ENCODE peak calls at places on chromosome 15, in nine cellular contexts. S is PC-3, V is ovary, Z is H1, Q is mucosa of descending colon, F is upper lobe of right lung, N is heart left ventricle, O is MM.1S, L is tibial artery. Y is an unnamed sample.

GRCh38 chr15:95017950-95018349 is 786.6 kb downstream of the MCTP2 start:
- DNase-seq in Z (no peak), S (peak), Q (peak), L (peak), O (no peak), V (no peak), N (peak), F (no peak), Y (no peak)

GRCh38 chr15:99445272-99445850 is 120.4 kb upstream of the MEF2A start:
- DNase-seq in L (no peak), S (no peak), Q (no peak), N (no peak), Z (no peak), O (no peak), F (no peak), V (no peak), Y (no peak)

GRCh38 chr15:52171386-52171785 is 19.8 kb downstream of the GNB5 start:
- DNase-seq in O (no peak), S (no peak), Q (no peak), Z (no peak), V (no peak), L (no peak), N (no peak), F (no peak), Y (no peak)

GRCh38 chr15:31396881-31397560 is 70.4 kb downstream of the KLF13 start:
- DNase-seq in O (no peak), L (peak), N (peak), F (peak), Q (peak), V (peak), Z (peak), S (peak), Y (no peak)

GRCh38 chr15:31080618-31081017 is 20.9 kb downstream of the TRPM1 start:
- DNase-seq in F (peak), S (no peak), N (peak), Q (peak), V (peak), O (no peak), L (peak), Z (peak), Y (no peak)

GRCh38 chr15:100114100-100114499 is 227.7 kb downstream of the ADAMTS17 start:
- DNase-seq in N (peak), F (peak), Z (no peak), O (no peak), S (no peak), L (peak), V (peak), Q (no peak), Y (no peak)

GRCh38 chr15:64535460-64536243 is 75.3 kb downstream of the ZNF609 start:
- DNase-seq in L (no peak), F (no peak), Z (no peak), S (no peak), O (no peak), Q (no peak), N (no peak), V (no peak), Y (no peak)

GRCh38 chr15:55257933-55258332 is 31.7 kb downstream of the RAB27A start:
- DNase-seq in Z (no peak), N (no peak), Q (no peak), L (no peak), V (no peak), S (no peak), F (no peak), O (no peak), Y (no peak)

GRCh38 chr15:72169236-72169920 is 28.2 kb downstream of the GRAMD2A start:
- DNase-seq in Q (no peak), V (no peak), S (no peak), Z (no peak), L (no peak), N (no peak), F (no peak), O (no peak), Y (no peak)

GRCh38 chr15:72168131-72168825 is 29.3 kb downstream of the GRAMD2A start:
- DNase-seq in Z (no peak), N (no peak), O (no peak), V (no peak), L (no peak), S (peak), Q (no peak), F (peak), Y (no peak)

GRCh38 chr15:72168833-72169232 is 28.8 kb downstream of the GRAMD2A start:
- DNase-seq in Q (no peak), Z (no peak), V (no peak), O (no peak), N (no peak), L (no peak), F (no peak), S (no peak), Y (no peak)

GRCh38 chr15:72166716-72167417 is 30.7 kb downstream of the GRAMD2A start:
- DNase-seq in Z (no peak), S (no peak), N (no peak), Q (no peak), L (no peak), O (no peak), F (no peak), V (no peak), Y (no peak)

GRCh38 chr15:72167445-72167844 is 30.1 kb downstream of the GRAMD2A start:
- DNase-seq in V (no peak), Z (no peak), L (no peak), N (no peak), F (no peak), S (no peak), Q (no peak), O (no peak), Y (no peak)
- TF ChIP-seq CTCF in V (no peak), Z (no peak), L (no peak), N (no peak), F (no peak), S (no peak), Q (no peak), O (no peak), Y (no peak)

DNA sequence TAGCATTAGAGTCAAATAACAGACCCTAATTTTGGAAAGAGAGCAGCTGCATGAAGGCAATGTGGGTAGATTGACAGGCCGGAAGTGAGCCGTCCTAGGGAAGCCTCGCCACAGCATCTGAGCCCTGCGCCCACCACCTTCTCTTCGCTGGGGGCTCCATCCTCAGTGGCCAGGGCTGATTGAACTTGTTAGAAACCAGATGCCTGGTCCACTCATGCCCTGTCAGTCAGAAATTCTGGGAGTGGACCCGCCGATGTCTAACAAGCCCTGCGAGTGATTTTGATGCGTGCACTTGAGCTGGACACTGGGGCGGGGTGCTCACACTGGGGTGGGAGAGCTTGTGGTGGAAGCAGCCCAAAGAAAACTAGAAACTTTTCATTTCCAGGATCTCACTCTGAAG is 173.7 kb upstream of the NDN start:
- DNase-seq in V (no peak), L (no peak), F (no peak), Z (no peak), S (no peak), Q (no peak), O (no peak), N (no peak), Y (no peak)
- TF ChIP-seq CTCF in V (no peak), L (no peak), F (no peak), Z (no peak), S (no peak), Q (no peak), O (no peak), N (no peak), Y (no peak)

DNA sequence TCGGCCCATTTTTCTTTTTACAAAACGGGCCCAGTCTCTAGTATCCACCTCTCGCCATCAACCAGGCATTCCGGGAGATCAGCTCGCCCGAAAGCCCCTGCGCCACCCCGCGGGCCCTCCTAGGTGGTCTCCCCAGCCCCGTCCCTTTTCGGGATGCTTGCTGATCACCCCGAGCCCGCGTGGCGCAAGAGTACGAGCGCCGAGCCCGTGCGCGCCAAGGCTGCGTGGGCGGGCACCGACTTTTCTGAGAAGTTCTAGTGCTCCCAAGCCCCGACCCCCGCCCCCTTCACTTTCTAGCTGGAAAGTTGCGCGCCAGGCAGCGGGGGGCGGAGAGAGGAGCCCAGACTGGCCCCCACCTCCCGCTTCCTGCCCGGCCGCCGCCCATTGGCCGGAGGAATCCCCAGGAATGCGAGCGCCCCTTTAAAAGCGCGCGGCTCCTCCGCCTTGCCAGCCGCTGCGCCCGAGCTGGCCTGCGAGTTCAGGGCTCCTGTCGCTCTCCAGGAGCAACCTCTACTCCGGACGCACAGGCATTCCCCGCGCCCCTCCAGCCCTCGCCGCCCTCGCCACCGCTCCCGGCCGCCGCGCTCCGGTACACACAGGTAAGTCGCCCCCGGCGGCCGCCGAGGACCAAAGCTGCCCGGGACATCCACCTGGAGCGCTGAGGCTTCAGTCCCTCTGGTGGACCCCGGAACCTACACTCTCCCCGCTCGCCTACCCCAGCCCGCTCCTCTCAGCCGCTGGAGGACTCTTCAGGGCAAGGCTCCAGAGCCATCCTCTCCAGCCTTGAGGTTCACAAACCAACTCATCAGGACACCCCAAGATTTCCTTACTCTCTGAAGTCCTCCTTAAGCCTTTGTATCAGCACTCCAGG is at the start of gene THBS1:
- DNase-seq in F (peak), S (peak), N (peak), V (peak), L (peak), Q (peak), Z (peak), O (peak), Y (no peak)
- TF ChIP-seq CTCF in F (no peak), S (no peak), N (no peak), V (no peak), L (no peak), Q (no peak), Z (peak), O (no peak), Y (no peak)

GRCh38 chr15:91522609-91523332 is 330.7 kb upstream of the SLCO3A1 start:
- DNase-seq in L (no peak), S (peak), Q (no peak), V (no peak), O (peak), Z (no peak), N (no peak), F (no peak), Y (no peak)
- TF ChIP-seq CTCF in L (no peak), S (peak), Q (no peak), V (no peak), O (peak), Z (peak), N (peak), F (no peak), Y (peak)

GRCh38 chr15:101723874-101724674 is at the start of gene TARS3:
- DNase-seq in L (peak), O (peak), N (peak), F (peak), V (peak), Z (peak), S (peak), Q (peak), Y (peak)
- TF ChIP-seq CTCF in L (peak), O (peak), N (no peak), F (peak), V (no peak), Z (peak), S (no peak), Q (no peak), Y (no peak)

GRCh38 chr15:48811325-48811938 is 563 bp upstream of the CEP152 start:
- DNase-seq in V (no peak), S (peak), Z (no peak), N (no peak), L (no peak), F (no peak), Q (no peak), O (peak), Y (no peak)
- TF ChIP-seq CTCF in V (no peak), S (peak), Z (no peak), N (no peak), L (no peak), F (no peak), Q (no peak), O (peak), Y (peak)

GRCh38 chr15:74809242-74809641 is 3.4 kb upstream of the LMAN1L start:
- DNase-seq in S (no peak), O (no peak), F (no peak), Q (no peak), V (no peak), L (no peak), N (no peak), Z (no peak), Y (no peak)
- TF ChIP-seq CTCF in S (no peak), O (no peak), F (no peak), Q (no peak), V (no peak), L (no peak), N (no peak), Z (no peak), Y (no peak)

DNA sequence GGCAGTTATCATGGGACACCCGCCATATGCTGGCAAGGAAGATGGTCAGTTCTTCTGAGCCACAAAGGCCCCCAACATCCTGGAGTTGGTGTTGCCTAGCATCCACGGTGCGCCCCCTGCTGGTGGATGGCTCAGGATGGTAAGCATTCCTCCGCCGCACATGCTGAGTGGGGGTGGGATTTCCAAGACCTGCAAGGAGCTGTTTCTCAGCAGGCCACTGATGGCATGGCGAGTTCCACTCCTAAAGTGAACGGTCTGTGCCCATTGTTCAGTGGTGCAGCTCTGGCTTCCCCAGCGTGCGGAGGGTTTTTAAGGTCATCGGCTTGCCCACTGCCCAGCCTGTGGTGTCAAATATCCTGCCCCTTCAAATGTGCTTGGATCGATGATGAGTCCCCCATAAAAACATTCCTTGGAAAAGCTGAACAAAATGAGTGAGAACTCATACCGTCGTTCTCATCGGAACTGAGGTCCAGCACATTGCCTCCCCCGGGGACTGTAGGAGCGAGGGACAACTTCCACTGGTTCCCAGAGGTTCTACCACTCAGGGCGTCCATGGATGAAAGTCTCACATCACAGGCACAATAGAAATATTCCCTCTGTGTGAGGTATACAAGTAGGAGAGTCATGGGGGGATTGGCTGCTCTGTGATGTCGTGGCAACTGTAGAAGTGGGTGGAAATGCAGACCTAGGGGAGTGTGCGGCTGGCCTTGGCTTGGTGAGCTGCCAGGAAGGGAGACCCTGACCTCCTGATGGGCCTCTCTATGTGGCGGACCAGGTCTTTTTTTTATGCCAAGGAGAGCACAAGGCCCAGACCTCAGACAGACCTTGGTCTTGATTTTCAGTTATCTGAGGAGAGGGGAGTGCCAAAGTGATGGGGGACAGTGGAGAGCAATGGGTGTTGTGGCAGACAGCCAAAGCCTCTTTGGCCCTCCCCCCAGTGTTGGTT is 102.0 kb downstream of the SNRPN start:
- DNase-seq in V (no peak), Q (no peak), S (no peak), F (peak), L (no peak), Z (no peak), O (no peak), N (no peak), Y (no peak)
- TF ChIP-seq CTCF in V (no peak), Q (no peak), S (no peak), F (no peak), L (no peak), Z (peak), O (no peak), N (no peak), Y (no peak)

DNA sequence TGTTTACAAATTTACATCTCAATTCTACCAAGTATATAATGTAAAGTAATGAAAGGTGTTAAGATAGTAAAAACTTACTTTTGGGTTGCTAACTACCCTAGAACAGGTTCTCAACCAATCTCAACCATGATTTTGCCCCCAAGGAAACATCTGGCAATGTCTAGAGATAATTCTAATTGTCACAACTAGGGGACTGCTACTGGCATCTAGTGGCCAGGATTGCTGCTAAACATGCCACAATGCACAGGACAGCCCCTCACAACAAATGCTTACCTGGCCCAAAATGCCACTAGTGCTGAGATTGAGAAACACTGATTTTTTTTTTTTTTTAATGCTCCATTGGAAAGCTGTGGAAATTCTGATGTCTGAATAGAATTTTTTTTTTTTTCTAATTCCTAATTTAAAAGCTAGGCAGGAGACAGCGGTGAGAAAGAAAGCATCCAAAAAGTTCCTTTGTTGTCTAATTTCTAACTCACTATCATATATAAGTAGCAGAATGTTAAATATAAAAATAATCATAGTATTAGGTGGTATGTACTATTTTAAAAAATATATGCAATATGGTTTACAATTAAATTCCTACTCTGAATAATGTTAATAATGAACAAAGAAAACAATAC is 81.5 kb downstream of the TJP1 start:
- DNase-seq in Z (no peak), O (peak), F (no peak), S (peak), L (no peak), Q (no peak), V (no peak), N (no peak), Y (no peak)
- TF ChIP-seq CTCF in Z (peak), O (peak), F (no peak), S (peak), L (no peak), Q (no peak), V (no peak), N (no peak), Y (peak)